ENCODE peak calls at places on chromosomes 4 and X, in nine cellular contexts. M is kidney epithelial cell, R is PC-9, F is GM06990, S is astrocyte of the spinal cord, E is heart right ventricle, Z is choroid plexus epithelial cell, J is WERI-Rb-1, Y is mesothelial cell of epicardium. O is an unnamed sample.
A peak's percentile ranks its signal among the peaks of the same experiment; 100 is the strongest.

GRCh38 chrX:153599192-153600031 is 473 bp upstream of the CCNQ start:
- DNase-seq in Y (peak; percentile 79), S (peak; percentile 88), F (peak; percentile 95), M (peak; percentile 26), Z (peak; percentile 88), R (peak; percentile 76), J (peak; percentile 96), E (peak; percentile 92), O (peak; percentile 95)

GRCh38 chrX:30971761-30972603 is 82.9 kb upstream of the TAB3 start:
- DNase-seq in Y (no peak), J (peak; percentile 27), M (no peak), E (no peak), S (peak; percentile 51), Z (peak; percentile 64), R (peak; percentile 37), F (no peak), O (peak; percentile 12)

GRCh38 chrX:19059063-19059462 is 63.2 kb downstream of the ADGRG2 start:
- DNase-seq in J (no peak), M (no peak), E (no peak), Y (no peak), R (no peak), F (no peak), S (no peak), Z (no peak), O (no peak)

GRCh38 chr4:64911846-64912245 is 502.6 kb upstream of the TECRL start:
- DNase-seq in J (peak; percentile 24), R (no peak), E (no peak), Y (no peak), M (no peak), Z (no peak), F (no peak), S (no peak), O (no peak)

GRCh38 chr4:123265443-123265842 is 131.2 kb upstream of the SPRY1 start:
- DNase-seq in M (no peak), J (no peak), F (no peak), E (no peak), Y (no peak), Z (no peak), S (no peak), R (peak; percentile 79), O (no peak)

GRCh38 chr4:2423066-2423465 is 4.3 kb downstream of the CFAP99 start:
- DNase-seq in S (no peak), J (no peak), R (no peak), F (no peak), Y (no peak), E (no peak), Z (no peak), M (no peak), O (no peak)

GRCh38 chr4:177728361-177729152 is 286.3 kb upstream of the AGA start:
- DNase-seq in M (peak; percentile 32), F (no peak), R (peak; percentile 72), S (no peak), Y (no peak), Z (no peak), E (no peak), J (peak; percentile 18), O (no peak)

GRCh38 chr4:26175016-26175786 is 145.6 kb upstream of the RBPJ start:
- DNase-seq in R (no peak), S (no peak), Z (no peak), F (peak; percentile 49), J (no peak), Y (no peak), M (no peak), E (no peak), O (no peak)

GRCh38 chrX:131066237-131066636 is 8.1 kb downstream of the ARHGAP36 start:
- DNase-seq in Z (no peak), E (no peak), Y (no peak), J (no peak), S (no peak), F (no peak), R (no peak), M (no peak), O (no peak)

GRCh38 chr4:146222313-146222712 is 8.0 kb downstream of the REELD1 start:
- DNase-seq in Z (peak; percentile 38), S (peak; percentile 42), M (peak; percentile 45), E (no peak), J (no peak), R (peak; percentile 76), F (no peak), Y (no peak), O (peak; percentile 34)

GRCh38 chrX:143854006-143854405 is 29.9 kb upstream of the UBE2NL start:
- DNase-seq in J (no peak), Y (no peak), R (peak; percentile 48), M (peak; percentile 5), Z (peak; percentile 63), E (no peak), S (peak; percentile 65), F (no peak), O (peak; percentile 23)

GRCh38 chr4:95963456-95963855 is 123.6 kb downstream of the PDHA2 start:
- DNase-seq in M (no peak), Y (no peak), S (no peak), J (no peak), Z (no peak), R (no peak), E (no peak), F (no peak), O (no peak)

GRCh38 chrX:153643431-153644351 is 3.3 kb upstream of the DUSP9 start:
- DNase-seq in E (no peak), M (no peak), R (no peak), J (peak; percentile 51), Y (no peak), S (no peak), F (no peak), Z (no peak), O (peak; percentile 34)

GRCh38 chrX:2693123-2693438 is 2.0 kb downstream of the CD99 start:
- DNase-seq in S (no peak), Z (no peak), J (no peak), F (no peak), E (no peak), M (no peak), R (no peak), Y (no peak), O (no peak)

GRCh38 chrX:66728818-66729271 is 90.0 kb upstream of the EDA2R start:
- DNase-seq in Z (peak; percentile 76), E (peak; percentile 13), J (peak; percentile 56), Y (peak; percentile 24), S (peak; percentile 68), M (no peak), R (peak; percentile 37), F (peak; percentile 16), O (peak; percentile 86)

GRCh38 chrX:134693644-134694043 is 35.4 kb upstream of the PLAC1 start:
- DNase-seq in E (no peak), Y (no peak), R (no peak), S (no peak), J (no peak), Z (no peak), M (no peak), F (no peak), O (no peak)

GRCh38 chr4:175622887-175623286 is 189.2 kb downstream of the GPM6A start:
- DNase-seq in J (peak; percentile 15), E (no peak), M (no peak), R (no peak), S (no peak), F (peak; percentile 19), Z (no peak), Y (no peak), O (no peak)

GRCh38 chr4:46931981-46932380 is 22.9 kb upstream of the COX7B2 start:
- DNase-seq in R (no peak), S (peak; percentile 62), E (no peak), Y (no peak), J (peak; percentile 35), M (no peak), Z (peak; percentile 78), F (peak; percentile 6), O (no peak)

GRCh38 chr4:93828332-93828829 is at the start of gene ATOH1:
- DNase-seq in E (peak; percentile 21), F (no peak), J (peak; percentile 52), Z (peak; percentile 4), Y (no peak), S (no peak), R (peak; percentile 46), M (no peak), O (no peak)

GRCh38 chrX:133046601-133047000 is 50.3 kb downstream of the USP26 start:
- DNase-seq in J (no peak), M (no peak), Y (no peak), F (no peak), Z (no peak), R (no peak), S (no peak), E (no peak), O (no peak)
- TF ChIP-seq CTCF in J (no peak), M (no peak), Y (no peak), F (no peak), Z (no peak), R (no peak), S (no peak), E (no peak), O (no peak)

GRCh38 chrX:102341867-102342266 is 94.9 kb downstream of the NXF2 start:
- DNase-seq in Z (peak; percentile 13), M (no peak), J (no peak), R (no peak), S (no peak), F (no peak), Y (no peak), E (no peak), O (peak; percentile 0)

DNA sequence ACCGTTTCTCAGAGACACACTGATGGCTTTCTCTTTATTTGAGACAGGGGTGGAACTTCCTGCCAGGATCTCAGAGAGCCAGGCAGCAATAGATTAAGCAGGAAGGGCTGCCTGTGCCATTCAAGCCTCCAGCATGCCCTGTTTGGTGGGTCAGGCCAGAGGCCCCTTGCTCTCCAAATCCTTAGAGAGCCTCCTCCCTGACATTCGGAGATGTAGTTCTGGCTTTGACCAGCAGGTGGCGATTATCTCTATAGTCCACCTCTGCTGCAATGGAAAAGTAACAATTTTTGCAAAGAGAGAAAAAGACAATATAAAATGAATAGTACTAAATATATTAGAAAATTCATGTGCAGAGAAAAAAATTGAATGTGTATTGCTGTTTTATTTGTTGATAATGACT is 93.9 kb downstream of the NXF2B start:
- DNase-seq in E (no peak), M (no peak), R (peak; percentile 21), S (peak; percentile 25), Y (no peak), J (peak; percentile 57), F (no peak), Z (peak; percentile 55), O (peak; percentile 10)
- TF ChIP-seq CTCF in E (peak; percentile 85), M (peak; percentile 76), R (peak; percentile 78), S (peak; percentile 74), Y (peak; percentile 94), J (peak; percentile 59), F (peak; percentile 81), Z (peak; percentile 69), O (peak; percentile 55)

DNA sequence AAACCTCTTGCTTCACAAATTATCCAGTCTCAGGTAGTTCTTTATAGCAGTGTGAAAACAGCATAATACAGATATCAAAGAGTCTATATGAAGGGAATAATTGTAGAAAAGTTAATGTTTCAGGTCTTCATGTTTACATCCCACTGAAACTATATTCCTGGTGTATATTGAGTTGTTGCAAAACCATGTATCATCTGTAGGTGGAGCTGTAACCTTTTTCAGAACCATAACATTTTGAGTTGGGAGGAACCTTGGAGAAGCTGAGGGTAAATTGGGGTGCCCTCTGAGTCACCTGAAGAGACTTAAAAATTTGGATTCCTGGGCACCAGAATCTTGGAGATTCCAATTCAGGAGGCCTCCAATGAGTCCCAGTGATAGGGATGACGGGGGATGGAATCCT is 51.9 kb upstream of the TAPT1 start:
- DNase-seq in Y (no peak), Z (no peak), S (no peak), E (no peak), M (no peak), R (no peak), J (no peak), F (no peak), O (no peak)
- TF ChIP-seq CTCF in Y (peak; percentile 23), Z (peak; percentile 38), S (peak; percentile 10), E (peak; percentile 32), M (no peak), R (no peak), J (peak; percentile 43), F (no peak), O (no peak)

GRCh38 chr4:144645621-144646522 is at the start of gene HHIP:
- DNase-seq in J (peak; percentile 69), Y (peak; percentile 47), M (no peak), E (peak; percentile 28), R (no peak), Z (peak; percentile 83), S (peak; percentile 90), F (peak; percentile 30), O (peak; percentile 80)
- TF ChIP-seq CTCF in J (no peak), Y (no peak), M (no peak), E (no peak), R (no peak), Z (no peak), S (no peak), F (no peak), O (no peak)